ENCODE peak calls at places on chromosomes 13 and 19, in six cellular contexts. C is esophagus squamous epithelium, N is astrocyte of the spinal cord, G is breast epithelium, F is fibroblast of lung, O is thoracic aorta. K is an unnamed sample.

GRCh38 chr19:22286151-22286810 is at the start of gene ZNF729:
- DNase-seq in F (no peak), O (no peak), C (no peak), N (no peak), G (peak; percentile 69), K (no peak)

GRCh38 chr19:48918801-48919247 is 14.7 kb upstream of the DHDH start:
- DNase-seq in N (no peak), G (no peak), O (no peak), F (no peak), C (no peak), K (no peak)

GRCh38 chr19:35029737-35030256 is 473 bp upstream of the SCN1B start:
- DNase-seq in C (no peak), N (peak; percentile 26), O (no peak), G (no peak), F (no peak), K (no peak)

GRCh38 chr19:50823389-50824042 is at the start of gene KLK1:
- DNase-seq in C (no peak), G (no peak), N (no peak), F (no peak), O (no peak), K (no peak)

GRCh38 chr19:49639401-49640112 is 386 bp downstream of the RRAS start:
- DNase-seq in O (no peak), C (no peak), N (no peak), F (no peak), G (no peak), K (no peak)

GRCh38 chr19:50263176-50263575 is 59.8 kb downstream of the MYH14 start:
- DNase-seq in O (no peak), G (no peak), C (no peak), N (no peak), F (no peak), K (no peak)

GRCh38 chr19:10010247-10010691 is at the start of gene COL5A3:
- DNase-seq in O (no peak), G (no peak), F (peak; percentile 70), C (no peak), N (no peak), K (no peak)

GRCh38 chr19:18616023-18616422 is 3.4 kb downstream of the TMEM59L start:
- DNase-seq in N (no peak), F (no peak), C (no peak), G (no peak), O (no peak), K (no peak)

GRCh38 chr19:10603873-10604459 is 16.9 kb upstream of the AP1M2 start:
- DNase-seq in N (peak; percentile 20), O (no peak), F (no peak), G (no peak), C (no peak), K (peak; percentile 73)

GRCh38 chr13:94988654-94989053 is 276.3 kb upstream of the SOX21 start:
- DNase-seq in O (no peak), N (no peak), F (no peak), C (no peak), G (no peak), K (peak; percentile 5)

GRCh38 chr13:93227906-93228801 is 1.5 kb downstream of the GPC6 start:
- DNase-seq in O (no peak), F (peak; percentile 91), G (no peak), C (no peak), N (peak; percentile 92), K (no peak)

GRCh38 chr19:22832031-22832762 is at the start of gene ZNF723:
- DNase-seq in G (no peak), N (no peak), O (no peak), C (no peak), F (no peak), K (no peak)

GRCh38 chr13:36606060-36606459 is 67.8 kb upstream of the SERTM1 start:
- DNase-seq in G (no peak), F (no peak), C (no peak), N (no peak), O (no peak), K (no peak)

GRCh38 chr19:51010066-51010795 is 8.8 kb upstream of the KLK8 start:
- DNase-seq in N (no peak), F (no peak), G (no peak), O (no peak), C (no peak), K (no peak)

GRCh38 chr13:99237981-99238662 is 20.1 kb downstream of the GPR18 start:
- DNase-seq in F (no peak), C (no peak), G (no peak), O (no peak), N (no peak), K (peak; percentile 16)

GRCh38 chr13:35984287-35984686 is 146.9 kb downstream of the DCLK1 start:
- DNase-seq in G (no peak), C (no peak), F (no peak), N (no peak), O (no peak), K (no peak)

GRCh38 chr19:30783212-30783611 is 411.0 kb downstream of the ZNF536 start:
- DNase-seq in O (no peak), N (no peak), G (no peak), C (no peak), F (no peak), K (no peak)

GRCh38 chr13:23433171-23434153 is at the start of gene SACS:
- DNase-seq in G (no peak), C (no peak), O (no peak), N (peak; percentile 65), F (peak; percentile 39), K (no peak)

GRCh38 chr13:59823495-59823894 is 340.2 kb downstream of the DIAPH3 start:
- DNase-seq in C (no peak), N (peak; percentile 35), O (no peak), G (no peak), F (peak; percentile 38), K (no peak)

GRCh38 chr13:21014666-21015170 is 46.7 kb downstream of the LATS2 start:
- DNase-seq in O (no peak), N (peak; percentile 83), F (peak; percentile 89), C (no peak), G (no peak), K (no peak)

GRCh38 chr19:38670921-38671398 is 23.5 kb downstream of the ACTN4 start:
- DNase-seq in F (no peak), C (no peak), G (no peak), O (no peak), N (no peak), K (no peak)

GRCh38 chr19:46674416-46675178 is 13.6 kb upstream of the DACT3 start:
- DNase-seq in O (no peak), N (no peak), C (no peak), G (no peak), F (no peak), K (no peak)

GRCh38 chr13:54705738-54706137 is 1677.1 kb downstream of the OLFM4 start:
- DNase-seq in O (no peak), G (no peak), F (no peak), C (no peak), N (no peak), K (no peak)

GRCh38 chr19:52237771-52238400 is 31.5 kb upstream of the ZNF766 start:
- DNase-seq in C (no peak), N (peak; percentile 72), O (no peak), F (peak; percentile 72), G (no peak), K (peak; percentile 70)

DNA sequence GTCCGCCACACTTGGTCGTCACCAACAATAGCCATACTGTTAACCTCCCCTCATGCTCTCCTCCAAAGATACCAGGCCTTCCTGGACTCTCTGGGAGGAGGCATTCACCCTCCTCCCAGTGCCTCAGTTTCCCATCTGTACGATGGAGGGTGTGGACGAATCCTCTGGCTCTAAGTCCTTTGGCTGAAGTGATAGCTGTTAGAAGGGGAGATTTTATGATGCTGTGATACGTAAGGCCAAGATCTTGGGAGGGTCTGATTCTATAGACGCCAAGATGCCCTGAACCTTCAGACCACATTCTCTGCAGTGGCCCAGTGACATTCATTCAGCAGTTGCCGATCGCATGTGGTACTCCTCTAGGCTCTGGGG is 14.8 kb upstream of the NOP53 start:
- DNase-seq in N (no peak), C (no peak), O (no peak), F (no peak), G (no peak), K (no peak)
- H3K4me3 ChIP-seq in N (no peak overlapping the region), C (no peak overlapping the region), O (peak overlapping the region; percentile 72), F (no peak overlapping the region), G (no peak overlapping the region), K (no peak overlapping the region)

GRCh38 chr13:102399791-102400618 is 1.8 kb downstream of the FGF14 start:
- DNase-seq in N (no peak), F (peak; percentile 18), C (no peak), G (no peak), O (no peak), K (peak; percentile 2)

GRCh38 chr13:102401305-102401704 is 543 bp downstream of the FGF14 start:
- DNase-seq in G (no peak), N (peak; percentile 20), C (no peak), F (peak; percentile 48), O (no peak), K (no peak)

GRCh38 chr13:102400619-102401125 is 1.2 kb downstream of the FGF14 start:
- DNase-seq in O (no peak), G (no peak), F (peak; percentile 22), C (no peak), N (peak; percentile 2), K (no peak)

GRCh38 chr13:102402292-102402691 is 444 bp upstream of the FGF14 start:
- DNase-seq in C (no peak), F (peak; percentile 70), G (no peak), N (peak; percentile 42), O (no peak), K (no peak)

DNA sequence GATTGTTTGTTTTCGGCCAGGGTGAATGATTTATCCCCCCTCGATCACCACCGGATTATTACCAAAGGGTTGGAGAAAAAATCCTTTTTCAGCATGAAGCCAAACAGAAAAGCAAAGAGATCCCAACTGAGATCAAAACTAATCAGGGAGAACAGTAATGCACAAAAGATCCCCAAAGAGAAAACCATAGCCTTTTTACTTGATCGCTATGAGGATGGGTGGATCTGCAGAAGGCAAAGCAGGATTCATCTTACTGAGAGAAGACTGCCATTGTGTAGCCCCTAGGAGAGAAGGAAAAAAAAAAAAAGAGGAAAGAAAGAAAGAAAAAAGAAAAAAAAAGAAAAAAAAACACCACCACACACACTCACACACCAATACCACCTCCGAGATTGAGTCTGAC is at the start of gene FGF14:
- DNase-seq in N (peak; percentile 8), O (no peak), F (peak; percentile 11), G (no peak), C (no peak), K (no peak)
- H3K4me3 ChIP-seq in N (peak within 1 kb of the TSS; percentile 46), O (peak within 1 kb of the TSS; percentile 84), F (peak within 1 kb of the TSS; percentile 71), G (peak within 1 kb of the TSS; percentile 52), C (peak within 1 kb of the TSS; percentile 80), K (no peak within 1 kb of the TSS)

GRCh38 chr13:107866666-107867623 is 348.4 kb downstream of the LIG4 start:
- DNase-seq in F (peak; percentile 60), G (no peak), O (no peak), C (no peak), N (peak; percentile 39), K (no peak)
- H3K4me3 ChIP-seq in F (peak overlapping the region; percentile 66), G (peak overlapping the region; percentile 46), O (peak overlapping the region; percentile 66), C (peak overlapping the region; percentile 62), N (peak overlapping the region; percentile 53), K (no peak overlapping the region)

GRCh38 chr13:52846567-52847321 is 1.7 kb downstream of the PCDH8 start:
- DNase-seq in N (no peak), O (no peak), F (peak; percentile 7), G (no peak), C (no peak), K (no peak)
- H3K4me3 ChIP-seq in N (no peak overlapping the region), O (peak overlapping the region; percentile 40), F (no peak overlapping the region), G (peak overlapping the region; percentile 16), C (peak overlapping the region; percentile 51), K (no peak overlapping the region)

K was measured in CD4-positive, CD25-positive, alpha-beta regulatory T cell.